ENCODE peak calls at places on chromosomes 2 and 18, in eight cellular contexts. G is IMR-90, S is GM12891, A is body of pancreas, Q is HepG2, L is prostate gland, K is stomach, Z is esophagus muscularis mucosa. X is an unnamed sample.

GRCh38 chr18:2096581-2096980 is 474.7 kb downstream of the METTL4 start:
- DNase-seq in G (no peak), S (no peak), A (no peak), Q (no peak), L (no peak), K (no peak), Z (no peak), X (no peak)

GRCh38 chr18:5628512-5629255 is 84.9 kb upstream of the EPB41L3 start:
- DNase-seq in G (peak; percentile 17), S (peak; percentile 28), A (peak; percentile 56), Q (no peak), L (no peak), K (peak; percentile 31), Z (no peak), X (peak; percentile 73)

GRCh38 chr2:26847663-26848335 is at the start of gene DPYSL5:
- DNase-seq in G (no peak), S (peak; percentile 28), A (no peak), Q (no peak), L (no peak), K (no peak), Z (peak; percentile 53), X (no peak)

GRCh38 chr18:22113144-22113813 is 56.1 kb upstream of the GATA6 start:
- DNase-seq in G (no peak), S (no peak), A (peak; percentile 55), Q (peak; percentile 21), L (no peak), K (peak; percentile 69), Z (no peak), X (peak; percentile 84)

GRCh38 chr2:196266855-196267254 is 95.5 kb upstream of the STK17B start:
- DNase-seq in G (no peak), S (no peak), A (no peak), Q (no peak), L (no peak), K (no peak), Z (no peak), X (no peak)

GRCh38 chr2:11533278-11534077 is at the start of gene GREB1:
- DNase-seq in G (no peak), S (no peak), A (no peak), Q (peak; percentile 68), L (no peak), K (no peak), Z (no peak), X (no peak)

GRCh38 chr2:64119369-64119768 is 24.9 kb downstream of the PELI1 start:
- DNase-seq in G (no peak), S (no peak), A (no peak), Q (no peak), L (no peak), K (no peak), Z (no peak), X (no peak)

GRCh38 chr2:118094503-118094902 is 6.2 kb downstream of the INSIG2 start:
- DNase-seq in G (no peak), S (no peak), A (no peak), Q (no peak), L (no peak), K (no peak), Z (no peak), X (no peak)

GRCh38 chr18:2050016-2050415 is 521.3 kb downstream of the METTL4 start:
- DNase-seq in G (no peak), S (no peak), A (no peak), Q (no peak), L (no peak), K (no peak), Z (no peak), X (no peak)

GRCh38 chr2:98880266-98881152 is 55.5 kb downstream of the CRACDL start:
- DNase-seq in G (no peak), S (no peak), A (no peak), Q (no peak), L (no peak), K (no peak), Z (peak; percentile 90), X (no peak)

GRCh38 chr2:125730921-125731320 is 925.0 kb upstream of the GYPC start:
- DNase-seq in G (no peak), S (no peak), A (no peak), Q (no peak), L (no peak), K (no peak), Z (no peak), X (no peak)

GRCh38 chr2:71630110-71630967 is 177.0 kb downstream of the DYSF start:
- DNase-seq in G (no peak), S (no peak), A (no peak), Q (no peak), L (no peak), K (no peak), Z (peak; percentile 70), X (no peak)

GRCh38 chr18:13289501-13290205 is 71.1 kb downstream of the LDLRAD4 start:
- DNase-seq in G (no peak), S (no peak), A (no peak), Q (no peak), L (no peak), K (no peak), Z (no peak), X (no peak)

GRCh38 chr2:190575263-190575662 is 40.7 kb upstream of the NEMP2 start:
- DNase-seq in G (no peak), S (no peak), A (no peak), Q (no peak), L (no peak), K (no peak), Z (no peak), X (no peak)

GRCh38 chr18:34637094-34637801 is 72.8 kb upstream of the DTNA start:
- DNase-seq in G (no peak), S (no peak), A (no peak), Q (no peak), L (no peak), K (no peak), Z (no peak), X (no peak)

GRCh38 chr18:79393181-79393598 is 2.5 kb upstream of the NFATC1 start:
- DNase-seq in G (no peak), S (no peak), A (no peak), Q (no peak), L (no peak), K (no peak), Z (no peak), X (peak; percentile 84)

GRCh38 chr2:222714361-222715256 is 43.2 kb downstream of the MOGAT1 start:
- DNase-seq in G (no peak), S (no peak), A (peak; percentile 22), Q (peak; percentile 50), L (no peak), K (no peak), Z (no peak), X (no peak)

GRCh38 chr18:69559604-69560003 is 158.9 kb downstream of the DOK6 start:
- DNase-seq in G (no peak), S (no peak), A (no peak), Q (no peak), L (no peak), K (no peak), Z (no peak), X (no peak)

GRCh38 chr18:78983530-78983929 is 3.9 kb downstream of the SALL3 start:
- DNase-seq in G (no peak), S (no peak), A (no peak), Q (no peak), L (no peak), K (no peak), Z (no peak), X (no peak)

GRCh38 chr2:5164806-5165525 is 527.2 kb upstream of the SOX11 start:
- DNase-seq in G (peak; percentile 67), S (no peak), A (no peak), Q (no peak), L (no peak), K (no peak), Z (no peak), X (no peak)

GRCh38 chr2:216576611-216577010 is 56.6 kb upstream of the IGFBP2 start:
- DNase-seq in G (no peak), S (no peak), A (no peak), Q (no peak), L (no peak), K (no peak), Z (no peak), X (no peak)

GRCh38 chr2:241929551-241930490 is 60.3 kb downstream of the RTP5 start:
- DNase-seq in G (no peak), S (no peak), A (no peak), Q (no peak), L (no peak), K (peak; percentile 17), Z (no peak), X (peak; percentile 47)

GRCh38 chr2:100780203-100781008 is 39.5 kb upstream of the NPAS2 start:
- DNase-seq in G (peak; percentile 81), S (no peak), A (peak; percentile 25), Q (peak; percentile 100), L (peak; percentile 23), K (no peak), Z (no peak), X (no peak)

GRCh38 chr18:63320041-63320689 is 596 bp upstream of the BCL2 start:
- DNase-seq in G (peak; percentile 75), S (peak; percentile 67), A (peak; percentile 82), Q (peak; percentile 61), L (peak; percentile 83), K (peak; percentile 75), Z (peak; percentile 94), X (peak; percentile 95)
- TF ChIP-seq POLR2A in G (no peak), S (no peak), A (peak; percentile 50), Q (peak; percentile 34), L (no peak), K (no peak), Z (no peak), X (no peak)

DNA sequence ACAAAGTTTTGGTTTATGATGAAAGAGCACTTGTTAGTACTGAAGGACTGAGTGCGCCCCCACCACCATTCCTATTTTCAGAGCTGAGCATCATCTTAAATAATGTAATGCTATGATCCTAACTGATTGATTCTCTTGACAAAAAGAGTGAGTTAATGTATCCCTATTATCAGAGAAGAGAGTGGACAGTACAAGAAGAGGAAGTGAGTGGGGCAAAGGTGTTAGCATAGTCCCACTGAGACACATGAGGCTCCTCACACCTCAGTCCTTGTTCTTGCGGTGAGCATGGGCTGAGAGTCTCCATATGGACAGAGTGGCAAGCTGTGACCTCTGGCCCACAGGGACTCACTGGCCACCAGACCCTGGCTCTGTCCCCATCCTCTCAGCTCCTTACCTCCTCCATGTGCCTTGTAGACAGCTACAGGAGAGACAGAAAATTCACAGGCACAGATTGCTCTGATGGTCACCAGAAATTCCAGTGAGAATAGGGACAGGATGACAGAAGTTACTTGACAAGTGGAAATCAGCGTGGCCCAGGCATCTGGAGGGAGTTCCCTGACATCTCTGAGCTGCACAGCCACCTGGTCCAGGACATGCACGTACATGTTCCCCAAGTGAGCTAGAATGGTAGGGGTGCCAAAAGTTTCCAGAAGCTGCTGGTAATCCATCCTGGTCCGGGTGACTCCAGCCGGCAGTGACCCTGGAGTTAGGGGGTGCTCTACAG is 32.6 kb downstream of the NAPG start:
- DNase-seq in G (no peak), S (no peak), A (no peak), Q (no peak), L (peak; percentile 20), K (no peak), Z (peak; percentile 72), X (peak; percentile 63)
- TF ChIP-seq POLR2A in G (no peak), S (no peak), A (no peak), Q (no peak), L (no peak), K (no peak), Z (no peak), X (no peak)

GRCh38 chr18:9914584-9915290 is 921 bp downstream of the VAPA start:
- DNase-seq in G (peak; percentile 84), S (peak; percentile 52), A (peak; percentile 91), Q (peak; percentile 51), L (peak; percentile 71), K (peak; percentile 88), Z (peak; percentile 93), X (peak; percentile 95)
- TF ChIP-seq POLR2A in G (peak; percentile 82), S (no peak), A (peak; percentile 90), Q (no peak), L (peak; percentile 19), K (no peak), Z (no peak), X (no peak)

GRCh38 chr2:74525717-74526648 is at the start of gene DQX1:
- DNase-seq in G (peak; percentile 41), S (no peak), A (no peak), Q (peak; percentile 99), L (no peak), K (no peak), Z (no peak), X (peak; percentile 55)
- TF ChIP-seq POLR2A in G (no peak), S (peak; percentile 27), A (no peak), Q (peak; percentile 99), L (no peak), K (no peak), Z (no peak), X (no peak)